ENCODE peak calls at places on chromosome X, in nine cellular contexts. R is activated B cell treated with CpG ODN at 0.5 μM for 24 hours, L is H9, Q is NCI-H1092, O is activated T-cell treated with anti-CD3 and anti-CD28 coated beads for 48 hours, I is endothelial cell of umbilical vein, B is tibial nerve, J is substantia nigra, N is ovary. M is an unnamed sample.

GRCh38 chrX:143664302-143664701 is 28.4 kb upstream of the SLITRK4 start:
- DNase-seq in I (no peak), N (no peak), Q (no peak), J (no peak), B (no peak), R (no peak), O (no peak), L (no peak), M (no peak)

GRCh38 chrX:33053001-33053400 is 158.3 kb downstream of the DMD start:
- DNase-seq in B (no peak), O (no peak), L (no peak), J (no peak), Q (no peak), I (no peak), R (no peak), N (no peak), M (no peak)

GRCh38 chrX:28273751-28274150 is 292.5 kb upstream of the DCAF8L1 start:
- DNase-seq in B (no peak), O (no peak), N (no peak), I (peak), Q (no peak), J (no peak), R (no peak), L (no peak), M (no peak)

GRCh38 chrX:119605739-119606507 is at the start of gene NKRF:
- DNase-seq in N (peak), R (peak), J (peak), B (peak), Q (peak), L (peak), I (peak), O (peak), M (peak)

GRCh38 chrX:56812515-56813105 is 83.6 kb downstream of the NBDY start:
- DNase-seq in O (no peak), R (no peak), J (no peak), B (no peak), Q (no peak), L (no peak), N (no peak), I (peak), M (no peak)

GRCh38 chrX:8724176-8724757 is 7.7 kb downstream of the ANOS1 start:
- DNase-seq in B (no peak), Q (no peak), R (no peak), J (no peak), L (peak), O (no peak), I (peak), N (no peak), M (no peak)

GRCh38 chrX:45517090-45517973 is 316.7 kb upstream of the DIPK2B start:
- DNase-seq in B (no peak), I (peak), R (no peak), L (no peak), O (no peak), N (no peak), J (no peak), Q (no peak), M (no peak)

GRCh38 chrX:87846956-87847355 is 329.4 kb downstream of the KLHL4 start:
- DNase-seq in O (no peak), J (no peak), I (no peak), Q (no peak), N (no peak), R (no peak), B (no peak), L (no peak), M (no peak)

GRCh38 chrX:46913710-46914109 is 1.5 kb downstream of the JADE3 start:
- DNase-seq in O (no peak), R (no peak), J (no peak), N (peak), B (no peak), L (no peak), I (peak), Q (no peak), M (peak)

GRCh38 chrX:1468250-1468772 is 15.6 kb upstream of the ASMTL start:
- DNase-seq in N (no peak), L (peak), B (no peak), R (peak), I (no peak), J (no peak), Q (no peak), O (peak), M (no peak)

GRCh38 chrX:44062842-44063241 is 89.7 kb upstream of the NDP start:
- DNase-seq in I (no peak), L (no peak), O (no peak), J (no peak), Q (no peak), B (no peak), N (no peak), R (no peak), M (no peak)

GRCh38 chrX:9657590-9658256 is 107.9 kb downstream of the GPR143 start:
- DNase-seq in N (no peak), Q (no peak), R (no peak), B (no peak), L (no peak), J (no peak), O (no peak), I (no peak), M (no peak)

GRCh38 chrX:94576367-94577004 is 902.5 kb downstream of the FAM133A start:
- DNase-seq in R (no peak), B (no peak), O (no peak), N (no peak), J (no peak), Q (no peak), L (no peak), I (no peak), M (no peak)

GRCh38 chrX:15718283-15718970 is 19.6 kb upstream of the CA5B start:
- DNase-seq in Q (no peak), J (no peak), N (no peak), R (no peak), B (no peak), O (no peak), I (no peak), L (peak), M (no peak)

GRCh38 chrX:139196890-139197289 is 333.6 kb upstream of the F9 start:
- DNase-seq in J (no peak), L (no peak), O (no peak), I (no peak), R (no peak), B (no peak), N (no peak), Q (no peak), M (no peak)

GRCh38 chrX:136497556-136498048 is at the start of gene HTATSF1:
- DNase-seq in Q (no peak), I (peak), B (no peak), N (no peak), L (no peak), R (no peak), O (no peak), J (no peak), M (peak)

GRCh38 chrX:110082156-110082555 is 79.2 kb downstream of the TMEM164 start:
- DNase-seq in Q (no peak), O (no peak), I (peak), R (no peak), N (peak), J (no peak), L (no peak), B (no peak), M (no peak)

GRCh38 chrX:132618810-132619209 is 130.0 kb upstream of the MBNL3 start:
- DNase-seq in Q (no peak), R (no peak), L (no peak), J (no peak), O (no peak), N (no peak), B (no peak), I (no peak), M (no peak)

GRCh38 chrX:107805179-107805578 is 20.5 kb upstream of the MID2 start:
- DNase-seq in R (no peak), Q (no peak), L (no peak), N (no peak), B (no peak), I (no peak), J (no peak), O (no peak), M (no peak)

GRCh38 chrX:114152130-114152529 is 431.8 kb upstream of the HTR2C start:
- DNase-seq in N (no peak), I (peak), O (no peak), J (no peak), Q (no peak), R (no peak), B (no peak), L (no peak), M (no peak)

GRCh38 chrX:80807606-80808159 is 2.0 kb downstream of the BRWD3 start:
- DNase-seq in R (no peak), B (no peak), N (no peak), L (no peak), Q (peak), I (no peak), O (no peak), J (no peak), M (no peak)

GRCh38 chrX:17859609-17860178 is 1.4 kb downstream of the RAI2 start:
- DNase-seq in I (no peak), R (no peak), B (no peak), N (peak), O (no peak), L (no peak), J (no peak), Q (no peak), M (no peak)

GRCh38 chrX:120282697-120283096 is 28.6 kb downstream of the TMEM255A start:
- DNase-seq in B (no peak), R (no peak), I (no peak), N (no peak), J (no peak), O (no peak), Q (no peak), L (no peak), M (no peak)

GRCh38 chrX:96590403-96590802 is 94.2 kb upstream of the DIAPH2 start:
- DNase-seq in B (no peak), R (no peak), O (no peak), J (no peak), N (no peak), Q (no peak), L (no peak), I (no peak), M (no peak)

GRCh38 chrX:19543020-19543715 is 27.9 kb upstream of the MAP3K15 start:
- DNase-seq in Q (no peak), L (no peak), N (no peak), J (no peak), I (no peak), B (no peak), O (no peak), R (no peak), M (no peak)

GRCh38 chrX:150478496-150479492 is 89.6 kb upstream of the MTM1 start:
- DNase-seq in I (no peak), R (no peak), L (no peak), J (no peak), O (peak), N (no peak), Q (no peak), B (no peak), M (no peak)

GRCh38 chrX:13520931-13521330 is 48.5 kb upstream of the EGFL6 start:
- DNase-seq in I (no peak), B (no peak), N (no peak), O (no peak), Q (no peak), R (no peak), J (no peak), L (no peak), M (no peak)